ENCODE peak calls at places on chromosomes 1 and 21, in four cellular contexts. One of them, this sample, is unnamed.

GRCh38 chr1:108962681-108963051 is 618 bp downstream of the CLCC1 start:
- DNase-seq in AG10803: no peak
- DNase-seq in A549: peak
- DNase-seq in choroid plexus epithelial cell: no peak
- DNase-seq in this sample: no peak

GRCh38 chr1:109838838-109839240 is 71.8 kb upstream of the CSF1 start:
- DNase-seq in choroid plexus epithelial cell: peak
- DNase-seq in AG10803: no peak
- DNase-seq in A549: peak
- DNase-seq in this sample: peak

GRCh38 chr1:180724055-180724454 is 92.2 kb downstream of the XPR1 start:
- DNase-seq in A549: no peak
- DNase-seq in choroid plexus epithelial cell: no peak
- DNase-seq in AG10803: no peak
- DNase-seq in this sample: no peak

GRCh38 chr1:165116732-165117131 is 239.8 kb downstream of the LMX1A start:
- DNase-seq in choroid plexus epithelial cell: peak
- DNase-seq in AG10803: peak
- DNase-seq in A549: peak
- DNase-seq in this sample: peak

GRCh38 chr1:64917328-64917861 is 49.0 kb downstream of the JAK1 start:
- DNase-seq in A549: peak
- DNase-seq in AG10803: peak
- DNase-seq in choroid plexus epithelial cell: peak
- DNase-seq in this sample: peak

GRCh38 chr1:12001249-12001917 is 17.9 kb upstream of the MIIP start:
- DNase-seq in A549: peak
- DNase-seq in choroid plexus epithelial cell: peak
- DNase-seq in AG10803: peak
- DNase-seq in this sample: peak

GRCh38 chr1:72281637-72282270 is 585 bp downstream of the NEGR1 start:
- DNase-seq in choroid plexus epithelial cell: peak
- DNase-seq in AG10803: no peak
- DNase-seq in A549: no peak
- DNase-seq in this sample: peak

GRCh38 chr1:101098907-101099306 is 73.3 kb upstream of the DPH5 start:
- DNase-seq in choroid plexus epithelial cell: no peak
- DNase-seq in A549: no peak
- DNase-seq in AG10803: no peak
- DNase-seq in this sample: no peak

GRCh38 chr1:6880951-6881690 is 95.9 kb downstream of the CAMTA1 start:
- DNase-seq in AG10803: no peak
- DNase-seq in A549: no peak
- DNase-seq in choroid plexus epithelial cell: peak
- DNase-seq in this sample: no peak

GRCh38 chr21:14259669-14260458 is 43.9 kb downstream of the RBM11 start:
- DNase-seq in A549: peak
- DNase-seq in choroid plexus epithelial cell: peak
- DNase-seq in AG10803: peak
- DNase-seq in this sample: peak

GRCh38 chr1:230375795-230376194 is 50.3 kb downstream of the PGBD5 start:
- DNase-seq in A549: no peak
- DNase-seq in AG10803: no peak
- DNase-seq in choroid plexus epithelial cell: no peak
- DNase-seq in this sample: no peak

GRCh38 chr1:66182551-66183178 is 351.3 kb upstream of the SGIP1 start:
- DNase-seq in choroid plexus epithelial cell: peak
- DNase-seq in AG10803: peak
- DNase-seq in A549: peak
- DNase-seq in this sample: peak

GRCh38 chr1:111140680-111140967 is 601 bp downstream of the CEPT1 start:
- DNase-seq in A549: peak
- DNase-seq in choroid plexus epithelial cell: peak
- DNase-seq in AG10803: peak
- DNase-seq in this sample: peak

GRCh38 chr21:14382835-14383595 is at the start of gene HSPA13:
- DNase-seq in AG10803: peak
- DNase-seq in choroid plexus epithelial cell: peak
- DNase-seq in A549: peak
- DNase-seq in this sample: peak

GRCh38 chr1:63949965-63950364 is 176.1 kb downstream of the ROR1 start:
- DNase-seq in A549: no peak
- DNase-seq in AG10803: peak
- DNase-seq in choroid plexus epithelial cell: peak
- DNase-seq in this sample: peak

GRCh38 chr1:197180252-197180878 is 33.9 kb upstream of the ASPM start:
- DNase-seq in A549: peak
- DNase-seq in choroid plexus epithelial cell: peak
- DNase-seq in AG10803: peak
- DNase-seq in this sample: peak

GRCh38 chr21:27448960-27449359 is 482.1 kb upstream of the ADAMTS5 start:
- DNase-seq in choroid plexus epithelial cell: no peak
- DNase-seq in A549: no peak
- DNase-seq in AG10803: no peak
- DNase-seq in this sample: no peak

GRCh38 chr21:27451116-27451515 is 484.2 kb upstream of the ADAMTS5 start:
- DNase-seq in AG10803: no peak
- DNase-seq in choroid plexus epithelial cell: no peak
- DNase-seq in A549: no peak
- DNase-seq in this sample: no peak

GRCh38 chr21:27454234-27454633 is 487.3 kb upstream of the ADAMTS5 start:
- DNase-seq in choroid plexus epithelial cell: no peak
- DNase-seq in A549: no peak
- DNase-seq in AG10803: no peak
- DNase-seq in this sample: no peak

GRCh38 chr21:27450216-27450615 is 483.3 kb upstream of the ADAMTS5 start:
- DNase-seq in A549: no peak
- DNase-seq in choroid plexus epithelial cell: peak
- DNase-seq in AG10803: no peak
- DNase-seq in this sample: peak
- H3K4me3 ChIP-seq in A549: no peak
- H3K4me3 ChIP-seq in choroid plexus epithelial cell: no peak
- H3K4me3 ChIP-seq in AG10803: no peak
- H3K4me3 ChIP-seq in this sample: no peak

DNA sequence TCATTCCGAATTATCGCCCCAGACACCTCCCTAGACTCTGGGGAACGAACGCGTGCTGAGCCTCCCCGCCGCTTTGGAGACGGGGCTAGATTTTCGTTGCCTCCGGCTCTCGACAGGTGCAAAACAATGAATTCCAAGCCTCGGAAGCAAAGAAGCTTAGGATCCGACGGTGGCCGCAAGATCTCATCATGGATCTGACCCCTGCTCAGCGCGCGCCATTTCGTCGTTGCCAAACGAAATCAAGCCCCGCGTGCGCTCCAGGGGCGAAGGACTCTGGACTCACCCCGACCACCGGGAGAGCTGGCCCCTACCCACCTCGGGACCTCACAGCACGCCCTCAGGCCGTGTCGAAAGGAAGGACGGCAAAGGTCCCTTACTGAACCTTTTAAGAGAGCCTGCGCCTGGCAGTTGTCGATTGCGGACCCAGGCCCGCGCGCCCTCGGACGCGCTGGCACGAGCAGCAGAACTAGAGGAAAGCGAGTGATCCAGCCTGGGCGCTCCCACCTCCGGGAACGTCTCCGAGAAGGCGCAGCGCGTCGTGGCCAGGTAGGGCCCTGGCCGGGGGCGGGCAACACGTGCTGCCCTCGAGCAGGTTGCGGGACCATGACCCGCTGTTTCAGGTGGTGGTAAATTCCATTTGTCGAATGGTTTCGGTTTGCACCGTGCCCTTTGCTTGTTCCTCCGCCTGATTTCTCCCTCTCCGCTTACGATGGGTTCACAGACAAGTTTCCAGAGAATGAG is 1.6 kb upstream of the RUNX3 start:
- DNase-seq in choroid plexus epithelial cell: no peak
- DNase-seq in A549: no peak
- DNase-seq in AG10803: no peak
- DNase-seq in this sample: no peak
- TF ChIP-seq CTCF in choroid plexus epithelial cell: no peak
- TF ChIP-seq CTCF in A549: no peak
- TF ChIP-seq CTCF in AG10803: no peak
- TF ChIP-seq CTCF in this sample: peak

GRCh38 chr1:177283380-177283779 is 112.6 kb downstream of the BRINP2 start:
- DNase-seq in choroid plexus epithelial cell: no peak
- DNase-seq in AG10803: no peak
- DNase-seq in A549: no peak
- DNase-seq in this sample: no peak

GRCh38 chr1:177289532-177289931 is 118.8 kb downstream of the BRINP2 start:
- DNase-seq in AG10803: no peak
- DNase-seq in A549: no peak
- DNase-seq in choroid plexus epithelial cell: no peak
- DNase-seq in this sample: no peak

GRCh38 chr1:177286396-177286795 is 115.6 kb downstream of the BRINP2 start:
- DNase-seq in A549: no peak
- DNase-seq in AG10803: peak
- DNase-seq in choroid plexus epithelial cell: peak
- DNase-seq in this sample: peak

GRCh38 chr1:177287237-177287636 is 116.5 kb downstream of the BRINP2 start:
- DNase-seq in choroid plexus epithelial cell: no peak
- DNase-seq in AG10803: no peak
- DNase-seq in A549: no peak
- DNase-seq in this sample: peak

GRCh38 chr1:177287996-177288395 is 117.2 kb downstream of the BRINP2 start:
- DNase-seq in choroid plexus epithelial cell: no peak
- DNase-seq in A549: no peak
- DNase-seq in AG10803: no peak
- DNase-seq in this sample: peak
- H3K4me3 ChIP-seq in choroid plexus epithelial cell: no peak
- H3K4me3 ChIP-seq in A549: no peak
- H3K4me3 ChIP-seq in AG10803: no peak
- H3K4me3 ChIP-seq in this sample: no peak

DNA sequence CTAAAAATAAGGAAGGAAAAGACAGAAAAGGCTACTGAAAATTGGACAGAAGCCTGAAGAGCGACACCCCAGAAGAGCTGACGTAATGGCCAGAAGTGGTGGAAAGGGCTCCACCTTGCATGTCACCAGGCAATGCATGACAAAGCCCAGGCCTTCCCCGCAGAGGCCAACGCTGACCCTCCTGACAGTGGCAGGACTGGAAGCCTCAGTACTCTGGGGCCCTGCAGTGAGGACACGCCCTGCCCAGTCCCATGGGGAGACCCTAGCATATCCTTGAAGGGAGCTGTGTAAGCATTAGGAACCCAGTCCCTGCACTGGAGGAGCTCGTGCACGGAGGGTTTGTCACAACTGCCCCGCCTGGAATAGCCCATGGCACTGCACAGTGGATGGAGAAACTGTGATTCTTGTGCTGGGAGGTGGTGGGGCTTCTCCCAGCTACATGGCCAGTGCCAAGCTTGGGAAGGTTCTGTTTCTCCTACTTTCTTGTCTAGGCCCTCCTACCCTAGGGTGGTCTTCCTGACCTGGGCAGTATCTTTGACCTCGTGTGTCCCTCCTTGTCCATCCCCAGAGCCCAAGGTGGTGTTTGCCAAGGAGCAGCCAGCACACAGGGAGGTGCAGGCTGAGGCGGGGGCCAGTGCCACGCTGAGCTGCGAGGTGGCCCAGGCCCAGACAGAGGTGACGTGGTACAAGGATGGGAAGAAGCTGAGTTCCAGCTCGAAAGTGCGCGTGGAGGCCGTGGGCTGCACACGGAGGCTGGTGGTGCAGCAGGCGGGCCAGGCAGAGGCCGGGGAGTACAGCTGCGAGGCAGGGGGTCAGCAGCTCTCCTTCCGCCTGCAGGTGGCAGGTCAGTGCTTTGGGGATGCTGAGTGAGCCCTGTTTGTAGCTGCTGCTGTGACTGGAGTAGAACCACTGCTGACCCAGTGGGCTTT is 60.4 kb downstream of the OBSCN start:
- DNase-seq in choroid plexus epithelial cell: no peak
- DNase-seq in AG10803: no peak
- DNase-seq in A549: no peak
- DNase-seq in this sample: peak
- TF ChIP-seq CTCF in choroid plexus epithelial cell: no peak
- TF ChIP-seq CTCF in AG10803: no peak
- TF ChIP-seq CTCF in A549: no peak
- TF ChIP-seq CTCF in this sample: no peak

GRCh38 chr1:225822655-225823403 is 12.9 kb downstream of the EPHX1 start:
- DNase-seq in AG10803: no peak
- DNase-seq in choroid plexus epithelial cell: no peak
- DNase-seq in A549: no peak
- DNase-seq in this sample: no peak

GRCh38 chr1:225824522-225824921 is 14.6 kb downstream of the EPHX1 start:
- DNase-seq in A549: no peak
- DNase-seq in choroid plexus epithelial cell: no peak
- DNase-seq in AG10803: no peak
- DNase-seq in this sample: no peak

GRCh38 chr1:225825078-225825477 is 15.2 kb downstream of the EPHX1 start:
- DNase-seq in choroid plexus epithelial cell: no peak
- DNase-seq in AG10803: no peak
- DNase-seq in A549: no peak
- DNase-seq in this sample: no peak

GRCh38 chr1:225825606-225826005 is 15.7 kb downstream of the EPHX1 start:
- DNase-seq in AG10803: no peak
- DNase-seq in choroid plexus epithelial cell: peak
- DNase-seq in A549: no peak
- DNase-seq in this sample: no peak

DNA sequence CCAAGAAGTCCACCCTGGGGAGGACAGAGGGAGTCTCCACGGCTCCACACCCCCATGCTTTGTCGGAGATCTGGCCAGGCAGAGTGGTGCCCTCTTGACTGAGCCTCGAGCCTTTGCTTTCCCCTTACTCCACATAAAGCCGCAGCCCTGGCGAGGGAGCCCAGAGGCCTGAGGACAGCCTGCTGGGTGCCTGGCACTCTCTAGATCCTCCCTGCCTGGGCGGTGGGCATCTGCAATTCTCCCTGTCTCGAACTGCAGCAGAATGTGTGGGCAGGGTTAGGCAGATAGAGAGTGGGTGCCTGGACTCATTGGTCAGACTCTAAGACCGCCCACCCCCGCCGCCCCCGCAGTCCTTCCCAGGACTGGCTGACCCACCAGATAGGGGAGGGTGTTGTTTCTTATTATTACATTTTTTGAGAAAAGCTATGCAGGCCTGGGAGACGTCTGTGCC is 13.9 kb downstream of the EPHX1 start:
- DNase-seq in choroid plexus epithelial cell: no peak
- DNase-seq in AG10803: no peak
- DNase-seq in A549: no peak
- DNase-seq in this sample: no peak
- H3K4me3 ChIP-seq in choroid plexus epithelial cell: no peak
- H3K4me3 ChIP-seq in AG10803: no peak
- H3K4me3 ChIP-seq in A549: no peak
- H3K4me3 ChIP-seq in this sample: no peak